ENCODE peak calls at places on chromosomes 13 and 19, in four cellular contexts. N is thoracic aorta, D is glutamatergic neuron, L is hepatic stellate cell. Y is an unnamed sample.

GRCh38 chr19:708154-709141 is at the start of gene PALM:
- DNase-seq in N (no peak), D (peak), L (no peak), Y (no peak)

GRCh38 chr13:33394294-33394932 is 108.9 kb upstream of the STARD13 start:
- DNase-seq in N (no peak), L (no peak), D (no peak), Y (no peak)

GRCh38 chr19:43782689-43783231 is 2.0 kb upstream of the KCNN4 start:
- DNase-seq in N (no peak), D (no peak), L (no peak), Y (no peak)

GRCh38 chr19:30656520-30657100 is 284.4 kb downstream of the ZNF536 start:
- DNase-seq in D (no peak), L (no peak), N (no peak), Y (no peak)

GRCh38 chr19:46181386-46181774 is 33.3 kb downstream of the IGFL2 start:
- DNase-seq in L (no peak), D (no peak), N (no peak), Y (no peak)

GRCh38 chr13:24899601-24900000 is 135.6 kb downstream of the RNF17 start:
- DNase-seq in L (peak), N (no peak), D (no peak), Y (no peak)

GRCh38 chr19:14112051-14112808 is 5.3 kb downstream of the PRKACA start:
- DNase-seq in N (no peak), D (no peak), L (peak), Y (no peak)

GRCh38 chr13:29548722-29549446 is 46.6 kb downstream of the SLC7A1 start:
- DNase-seq in L (no peak), N (no peak), D (no peak), Y (no peak)

GRCh38 chr19:11736696-11737095 is 2.0 kb downstream of the ZNF823 start:
- DNase-seq in D (peak), N (peak), L (peak), Y (no peak)

GRCh38 chr13:94707400-94708021 is 4.8 kb downstream of the SOX21 start:
- DNase-seq in L (no peak), N (no peak), D (peak), Y (no peak)

GRCh38 chr13:21672811-21673591 is 2.1 kb downstream of the FGF9 start:
- DNase-seq in L (no peak), N (no peak), D (no peak), Y (no peak)

GRCh38 chr19:16327911-16328823 is 3.5 kb downstream of the KLF2 start:
- DNase-seq in D (no peak), L (no peak), N (peak), Y (no peak)

GRCh38 chr19:19657397-19657783 is 6.1 kb downstream of the ATP13A1 start:
- DNase-seq in N (no peak), D (no peak), L (peak), Y (no peak)

GRCh38 chr19:49666120-49666444 is 349 bp downstream of the BCL2L12 start:
- DNase-seq in N (no peak), L (no peak), D (no peak), Y (no peak)

GRCh38 chr19:16825312-16826168 is 3.7 kb upstream of the SIN3B start:
- DNase-seq in D (no peak), L (peak), N (no peak), Y (peak)

GRCh38 chr13:105914637-105915036 is 620.8 kb downstream of the EFNB2 start:
- DNase-seq in D (no peak), L (no peak), N (no peak), Y (no peak)

GRCh38 chr13:73548444-73548843 is 489.6 kb downstream of the KLF5 start:
- DNase-seq in L (no peak), N (no peak), D (no peak), Y (no peak)

GRCh38 chr19:41528106-41528505 is 47.9 kb upstream of the CEACAM21 start:
- DNase-seq in L (no peak), N (no peak), D (no peak), Y (peak)

GRCh38 chr19:32877977-32878745 is 8.6 kb upstream of the SLC7A9 start:
- DNase-seq in L (no peak), N (no peak), D (no peak), Y (no peak)

GRCh38 chr13:98509271-98510155 is 67.4 kb downstream of the STK24 start:
- DNase-seq in D (no peak), L (peak), N (peak), Y (peak)

GRCh38 chr13:20174656-20175405 is 14.0 kb upstream of the GJA3 start:
- DNase-seq in L (peak), N (peak), D (no peak), Y (peak)

GRCh38 chr19:10006335-10006708 is 4.0 kb downstream of the COL5A3 start:
- DNase-seq in D (no peak), L (no peak), N (no peak), Y (no peak)

GRCh38 chr19:18428837-18429674 is 8.9 kb downstream of the ISYNA1 start:
- DNase-seq in D (peak), N (no peak), L (peak), Y (no peak)

GRCh38 chr19:54062643-54063042 is 1.1 kb downstream of the VSTM1 start:
- DNase-seq in N (no peak), L (no peak), D (no peak), Y (no peak)

GRCh38 chr19:50377051-50377441 is 789 bp downstream of the NR1H2 start:
- DNase-seq in N (no peak), L (no peak), D (no peak), Y (no peak)

GRCh38 chr13:41916173-41916954 is 44.5 kb downstream of the VWA8 start:
- DNase-seq in D (no peak), L (peak), N (no peak), Y (peak)

GRCh38 chr19:48441360-48442050 is 4.3 kb upstream of the GRWD1 start:
- DNase-seq in N (no peak), L (no peak), D (no peak), Y (no peak)

GRCh38 chr13:27672025-27672424 is 50.3 kb downstream of the POLR1D start:
- DNase-seq in D (no peak), L (no peak), N (no peak), Y (no peak)

GRCh38 chr13:51780099-51780498 is 23.9 kb downstream of the DHRS12 start:
- DNase-seq in D (no peak), N (no peak), L (no peak), Y (no peak)

GRCh38 chr13:20525144-20525600 is 485 bp downstream of the CRYL1 start:
- DNase-seq in L (peak), D (peak), N (no peak), Y (no peak)

GRCh38 chr19:2235396-2236284 is 489 bp downstream of the PLEKHJ1 start:
- DNase-seq in L (no peak), N (no peak), D (peak), Y (no peak)

Y was measured in HFF-Myc.